ENCODE peak calls at places on chromosomes 3 and 15, in four cellular contexts. H is IMR-90, E is GM13977, C is left ventricle myocardium inferior. R is an unnamed sample.

GRCh38 chr3:46349484-46350261 is 4.2 kb upstream of the CCR2 start:
- DNase-seq in H (no peak), C (no peak), E (no peak), R (no peak)

GRCh38 chr15:92896543-92896942 is 3.6 kb upstream of the CHD2 start:
- DNase-seq in H (no peak), C (no peak), E (no peak), R (no peak)

GRCh38 chr15:65195542-65196026 is 10.4 kb upstream of the CLPX start:
- DNase-seq in C (no peak), E (no peak), H (no peak), R (no peak)

GRCh38 chr3:139780603-139781002 is 102.8 kb upstream of the NMNAT3 start:
- DNase-seq in E (no peak), C (no peak), H (no peak), R (no peak)

GRCh38 chr3:53008932-53009331 is 36.9 kb downstream of the SFMBT1 start:
- DNase-seq in H (no peak), E (no peak), C (no peak), R (no peak)

GRCh38 chr3:194573680-194574437 is 59.4 kb downstream of the TMEM44 start:
- DNase-seq in E (peak), C (no peak), H (peak), R (no peak)

GRCh38 chr3:175704366-175705041 is 845.4 kb downstream of the NAALADL2 start:
- DNase-seq in E (peak), C (no peak), H (peak), R (no peak)

GRCh38 chr3:49133226-49133951 is 539 bp upstream of the LAMB2 start:
- DNase-seq in C (peak), E (no peak), H (peak), R (no peak)

GRCh38 chr3:56799251-56799882 is 2.4 kb downstream of the ARHGEF3 start:
- DNase-seq in H (peak), E (peak), C (no peak), R (no peak)

GRCh38 chr15:60626051-60626450 is 147.1 kb upstream of the ICE2 start:
- DNase-seq in H (no peak), E (no peak), C (no peak), R (no peak)

GRCh38 chr3:29764603-29765254 is 483.9 kb downstream of the RBMS3 start:
- DNase-seq in H (peak), C (no peak), E (no peak), R (no peak)

GRCh38 chr3:58526124-58526957 is 10.6 kb downstream of the ACOX2 start:
- DNase-seq in E (no peak), H (peak), C (no peak), R (no peak)

GRCh38 chr15:92880796-92881569 is 19.1 kb upstream of the CHD2 start:
- DNase-seq in H (no peak), E (no peak), C (no peak), R (no peak)

GRCh38 chr15:25804451-25804850 is 58.7 kb downstream of the ATP10A start:
- DNase-seq in C (no peak), H (no peak), E (no peak), R (no peak)

GRCh38 chr15:100692259-100692658 is 89.9 kb downstream of the ASB7 start:
- DNase-seq in H (peak), C (no peak), E (no peak), R (no peak)

GRCh38 chr3:2765002-2765579 is 345.1 kb downstream of the IL5RA start:
- DNase-seq in E (peak), H (no peak), C (no peak), R (no peak)

GRCh38 chr15:98428253-98428989 is 219.9 kb upstream of the IGF1R start:
- DNase-seq in E (peak), H (peak), C (peak), R (peak)

GRCh38 chr3:42590989-42591756 is 513 bp downstream of the SS18L2 start:
- DNase-seq in E (no peak), C (no peak), H (no peak), R (no peak)

GRCh38 chr3:195384952-195385351 is 57.9 kb downstream of the ACAP2 start:
- DNase-seq in E (no peak), C (no peak), H (no peak), R (no peak)

GRCh38 chr3:86774082-86774691 is 216.8 kb downstream of the VGLL3 start:
- DNase-seq in H (peak), E (peak), C (no peak), R (no peak)

GRCh38 chr3:51974277-51974962 is 444 bp upstream of the ABHD14A start:
- DNase-seq in H (no peak), C (no peak), E (no peak), R (no peak)

GRCh38 chr3:77096966-77097890 is 57.3 kb downstream of the ROBO2 start:
- DNase-seq in C (no peak), E (no peak), H (peak), R (no peak)

GRCh38 chr15:40150163-40150925 is 10.5 kb upstream of the BUB1B start:
- DNase-seq in H (peak), E (no peak), C (no peak), R (no peak)

GRCh38 chr3:106518516-106518915 is 649.7 kb upstream of the CBLB start:
- DNase-seq in H (peak), E (no peak), C (no peak), R (no peak)

GRCh38 chr15:45146405-45146804 is 16.6 kb downstream of the DUOX1 start:
- DNase-seq in E (no peak), C (no peak), H (no peak), R (no peak)

GRCh38 chr3:184808021-184808420 is 3.9 kb upstream of the VPS8 start:
- DNase-seq in C (no peak), E (no peak), H (no peak), R (no peak)

GRCh38 chr15:25830844-25831443 is 32.2 kb downstream of the ATP10A start:
- DNase-seq in C (no peak), H (peak), E (no peak), R (no peak)

GRCh38 chr15:84034831-84035753 is 200.5 kb upstream of the GOLGA6L4 start:
- DNase-seq in C (no peak), H (peak), E (peak), R (no peak)

GRCh38 chr15:53759333-53759975 is at the start of gene WDR72:
- DNase-seq in H (no peak), E (no peak), C (no peak), R (no peak)

GRCh38 chr15:48040166-48040817 is 80.5 kb upstream of the SLC24A5 start:
- DNase-seq in E (no peak), C (no peak), H (peak), R (no peak)

GRCh38 chr3:57726395-57726794 is 29.7 kb upstream of the SLMAP start:
- DNase-seq in E (no peak), H (no peak), C (no peak), R (no peak)

GRCh38 chr3:56985460-56986327 is 74.8 kb upstream of the SPATA12 start:
- DNase-seq in H (peak), C (no peak), E (no peak), R (no peak)

GRCh38 chr15:76936671-76937070 is 5.1 kb downstream of the RCN2 start:
- DNase-seq in E (no peak), H (no peak), C (no peak), R (no peak)

GRCh38 chr3:66931699-66932098 is 66.4 kb upstream of the KBTBD8 start:
- DNase-seq in C (no peak), E (no peak), H (no peak), R (no peak)

GRCh38 chr3:185561374-185561943 is 9.1 kb upstream of the LIPH start:
- DNase-seq in E (no peak), C (peak), H (no peak), R (no peak)

GRCh38 chr3:45612918-45613602 is 18.5 kb downstream of the LIMD1 start:
- DNase-seq in E (peak), C (no peak), H (peak), R (no peak)

GRCh38 chr3:112561693-112562529 is at the start of the genes ATG3 and SLC35A5:
- DNase-seq in E (peak), H (peak), C (peak), R (peak)
- TF ChIP-seq CTCF in E (no peak), H (peak), C (no peak), R (no peak)

DNA sequence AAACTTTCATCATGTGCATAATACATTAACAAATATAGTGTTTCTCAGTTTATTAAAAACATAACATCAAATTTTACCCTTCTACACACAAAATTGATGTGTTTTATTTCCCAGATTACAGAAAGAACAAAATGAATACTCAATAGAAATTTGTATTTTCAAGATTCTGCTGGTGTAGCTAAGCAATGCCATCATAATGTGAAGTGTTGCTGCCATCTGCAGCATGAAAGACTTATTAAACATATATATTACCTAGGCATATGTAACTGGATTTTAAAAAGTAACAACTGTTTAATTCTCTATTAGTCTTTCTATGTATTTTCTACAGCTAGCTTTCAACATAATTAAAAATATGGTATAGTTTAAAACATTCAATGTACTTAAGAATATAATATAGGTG is 27.5 kb downstream of the PLSCR5 start:
- DNase-seq in C (no peak), H (peak), E (peak), R (no peak)
- TF ChIP-seq CTCF in C (peak), H (peak), E (peak), R (peak)

DNA sequence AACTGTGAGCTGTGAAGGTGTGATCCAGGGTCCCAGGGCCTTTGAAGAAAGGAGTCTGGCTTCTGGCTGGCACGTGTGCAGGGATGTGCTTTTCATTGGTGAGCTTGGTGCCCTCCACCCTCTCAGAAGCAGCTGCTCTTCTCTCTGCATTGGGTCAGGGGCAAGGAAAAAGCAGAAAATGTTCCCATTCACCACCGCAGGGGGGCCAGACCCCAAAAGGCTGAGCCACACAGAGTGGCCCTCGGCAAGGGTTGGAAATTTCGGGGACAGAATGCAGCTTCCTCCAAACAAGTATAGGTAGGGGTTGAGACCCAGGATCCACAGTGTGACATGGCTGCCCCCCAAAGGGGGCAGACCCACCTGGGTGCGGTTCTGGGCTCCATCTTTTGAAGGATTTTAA is 2.5 kb downstream of the CSK start:
- DNase-seq in C (no peak), E (no peak), H (no peak), R (no peak)
- TF ChIP-seq CTCF in C (no peak), E (peak), H (no peak), R (no peak)

GRCh38 chr15:69082041-69082502 is 67.6 kb downstream of the NOX5 start:
- DNase-seq in E (no peak), C (no peak), H (peak), R (no peak)

GRCh38 chr15:69080958-69081248 is 66.4 kb downstream of the NOX5 start:
- DNase-seq in C (no peak), E (no peak), H (no peak), R (no peak)

GRCh38 chr15:69082556-69082955 is 68.1 kb downstream of the NOX5 start:
- DNase-seq in H (no peak), E (no peak), C (no peak), R (no peak)

GRCh38 chr15:69080203-69080957 is 65.9 kb downstream of the NOX5 start:
- DNase-seq in E (no peak), C (no peak), H (no peak), R (no peak)

DNA sequence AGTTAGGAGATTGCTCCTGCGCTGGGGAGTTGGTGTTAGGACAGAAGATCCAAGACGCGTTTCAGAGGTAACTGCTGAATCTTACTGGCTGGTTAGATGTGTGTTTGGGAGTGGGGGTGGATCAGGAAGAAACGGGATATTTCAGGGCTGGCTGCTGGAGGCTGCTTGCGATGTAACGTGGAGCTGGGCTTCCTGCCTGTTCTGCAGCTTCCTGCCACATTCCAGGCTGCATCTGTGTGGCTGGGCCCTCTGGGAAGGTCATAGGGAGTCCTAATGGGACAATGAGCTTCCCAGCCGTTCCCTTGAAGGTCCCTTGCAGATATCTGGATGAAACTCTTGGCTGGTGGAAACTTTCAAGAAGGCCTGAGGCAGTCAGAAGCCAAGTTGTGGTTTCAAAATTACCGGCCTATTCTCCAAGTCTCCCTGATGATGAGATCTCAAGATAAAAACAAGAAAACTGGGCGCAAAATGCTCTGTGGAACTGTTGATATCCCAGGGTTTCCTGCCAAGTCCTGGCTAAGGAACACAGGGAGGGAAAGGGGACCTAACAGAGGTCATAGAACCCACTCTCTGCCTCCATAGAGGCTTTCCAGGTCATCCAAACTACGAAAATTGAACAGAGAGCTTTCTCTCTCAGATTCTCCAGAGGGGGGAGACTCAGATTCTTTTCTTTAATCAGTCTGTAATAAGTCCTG is 67.0 kb downstream of the NOX5 start:
- DNase-seq in E (no peak), H (peak), C (peak), R (no peak)
- TF ChIP-seq CTCF in E (no peak), H (no peak), C (no peak), R (no peak)

GRCh38 chr15:28900892-28901586 is 15.3 kb downstream of the APBA2 start:
- DNase-seq in E (no peak), C (no peak), H (no peak), R (no peak)

GRCh38 chr15:28901987-28902745 is 16.4 kb downstream of the APBA2 start:
- DNase-seq in E (no peak), H (no peak), C (no peak), R (no peak)

GRCh38 chr15:28901587-28901980 is 15.8 kb downstream of the APBA2 start:
- DNase-seq in C (no peak), E (no peak), H (no peak), R (no peak)

GRCh38 chr15:28899061-28899738 is 13.4 kb downstream of the APBA2 start:
- DNase-seq in H (no peak), C (no peak), E (no peak), R (no peak)

DNA sequence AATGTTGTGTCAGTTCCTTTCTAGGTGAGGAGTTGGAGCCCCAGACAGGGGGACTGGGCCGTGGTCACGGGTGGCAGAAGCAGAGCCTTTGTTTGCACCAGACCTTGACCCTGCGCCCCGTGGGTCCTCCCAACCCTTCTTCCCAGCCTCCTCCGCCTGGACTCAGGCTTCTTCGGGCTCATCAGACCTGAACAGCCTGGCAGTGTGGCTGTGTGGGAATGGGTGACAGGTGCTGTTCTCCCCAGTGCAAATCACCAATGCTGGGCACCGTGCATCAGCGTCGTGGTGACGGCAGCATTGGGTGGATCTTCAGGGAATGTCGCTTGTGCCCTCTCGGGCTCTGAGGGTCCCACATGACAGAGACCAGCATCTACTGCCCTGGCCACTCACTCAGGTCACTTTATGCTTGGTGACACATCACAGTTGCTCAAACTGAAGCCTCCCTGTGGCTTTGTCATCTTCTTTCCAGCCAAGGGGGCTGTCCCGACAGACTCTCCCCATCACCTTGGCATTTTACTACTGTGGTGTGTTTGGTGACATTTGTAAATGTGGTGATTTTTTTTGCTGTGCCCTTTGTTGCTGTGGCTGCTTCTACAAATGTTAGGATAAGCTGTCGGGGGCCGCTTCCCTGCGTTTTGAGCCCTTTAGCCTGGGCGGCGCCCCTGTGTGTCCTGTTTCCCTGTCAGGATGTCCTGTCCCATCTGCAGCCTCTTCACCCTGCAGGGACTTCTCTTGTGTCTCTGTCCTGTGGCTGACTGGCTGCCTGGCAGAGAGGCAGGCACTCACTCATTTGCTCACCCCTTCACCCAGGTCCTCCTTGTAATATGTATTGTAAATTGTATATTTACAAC is 14.5 kb downstream of the APBA2 start:
- DNase-seq in H (no peak), C (no peak), E (no peak), R (no peak)
- TF ChIP-seq CTCF in H (no peak), C (no peak), E (no peak), R (no peak)

DNA sequence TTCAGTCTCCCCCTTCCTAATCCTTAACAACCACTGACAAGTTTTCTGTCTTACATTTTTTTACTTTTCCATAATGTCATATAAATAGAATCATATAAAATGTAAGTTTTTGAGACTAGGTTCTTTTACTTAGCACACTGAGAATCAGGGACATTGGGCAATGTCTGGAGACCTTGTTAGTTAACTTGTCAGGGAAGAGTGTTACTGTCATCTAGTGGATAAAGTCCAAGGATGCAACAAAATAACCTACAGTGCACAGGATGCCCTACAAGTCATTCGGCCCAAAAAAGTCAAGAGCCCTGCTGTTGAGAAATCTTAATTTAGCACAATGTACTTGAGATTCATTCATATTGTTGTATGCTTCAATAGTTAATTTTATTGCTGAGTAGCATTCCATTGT is 95.6 kb upstream of the MCTP2 start:
- DNase-seq in C (no peak), E (no peak), H (no peak), R (no peak)
- TF ChIP-seq CTCF in C (no peak), E (no peak), H (no peak), R (no peak)

R was measured in natural killer cell.